ENCODE peak calls at places on chromosomes 3 and 15, in five cellular contexts. G is stimulated activated CD8-positive, alpha-beta memory T cell treated with anti-CD3 and anti-CD28 coated beads, Interleukin-2, amount 100 ng/mL, for 48 hours; E is pulmonary artery endothelial cell; H is GM23338; P is HFF-Myc. O is an unnamed sample.
A peak's percentile ranks its signal among the peaks of the same experiment; 100 is the strongest.

GRCh38 chr3:82000773-82001172 is 239.3 kb upstream of the GBE1 start:
- DNase-seq in H (peak; percentile 17), G (no peak), E (no peak), P (no peak), O (no peak)

GRCh38 chr3:195385526-195385925 is 57.3 kb downstream of the ACAP2 start:
- DNase-seq in P (no peak), E (peak; percentile 60), G (no peak), H (peak; percentile 84), O (no peak)

GRCh38 chr3:46936733-46937250 is 39.8 kb downstream of the CCDC12 start:
- DNase-seq in G (no peak), H (no peak), P (no peak), E (no peak), O (no peak)

GRCh38 chr15:39720721-39721611 is 61.7 kb downstream of the FSIP1 start:
- DNase-seq in E (no peak), H (no peak), G (no peak), P (peak; percentile 88), O (no peak)

GRCh38 chr15:59299919-59300617 is 72.6 kb downstream of the MYO1E start:
- DNase-seq in H (no peak), G (peak; percentile 52), P (peak; percentile 95), E (peak; percentile 90), O (peak; percentile 37)

GRCh38 chr15:95825198-95825597 is 505.3 kb upstream of the NR2F2 start:
- DNase-seq in P (no peak), G (no peak), E (no peak), H (no peak), O (no peak)

GRCh38 chr3:10855083-10855870 is 39.2 kb downstream of the SLC6A11 start:
- DNase-seq in H (no peak), E (no peak), G (no peak), P (no peak), O (no peak)

GRCh38 chr3:55164876-55165275 is 237.0 kb upstream of the LRTM1 start:
- DNase-seq in E (no peak), H (no peak), G (no peak), P (no peak), O (no peak)

GRCh38 chr3:51340989-51341636 is 44.0 kb upstream of the MANF start:
- DNase-seq in E (no peak), G (no peak), H (no peak), P (no peak), O (no peak)

O was measured in GM12892.